ENCODE peak calls at places on chromosomes 4 and X, in six cellular contexts. I is stomach; L is naive thymus-derived CD4-positive, alpha-beta T cell; O is pancreas; T is aorta; P is mucosa of descending colon. R is an unnamed sample.

GRCh38 chr4:142443469-142443868 is 402.6 kb downstream of the INPP4B start:
- DNase-seq in P (no peak), O (no peak), L (no peak), I (no peak), T (no peak), R (no peak)

GRCh38 chrX:38929966-38930421 is 128.7 kb downstream of the MID1IP1 start:
- DNase-seq in I (no peak), O (peak; percentile 40), T (peak; percentile 60), P (no peak), L (no peak), R (no peak)

GRCh38 chr4:152937535-152938236 is 1.6 kb downstream of the FHDC1 start:
- DNase-seq in P (peak; percentile 75), T (peak; percentile 59), O (peak; percentile 31), I (peak; percentile 45), L (no peak), R (peak; percentile 57)

GRCh38 chr4:74555231-74555630 is 110.3 kb downstream of the AREG start:
- DNase-seq in I (no peak), T (no peak), O (no peak), P (no peak), L (no peak), R (no peak)

GRCh38 chrX:141439651-141440050 is 144.9 kb downstream of the SPANXA1 start:
- DNase-seq in P (no peak), O (no peak), I (no peak), L (no peak), T (no peak), R (no peak)

GRCh38 chr4:40856836-40857362 is 107.1 kb downstream of the NSUN7 start:
- DNase-seq in I (peak; percentile 65), P (peak; percentile 73), L (peak; percentile 28), O (peak; percentile 50), T (peak; percentile 79), R (peak; percentile 74)

GRCh38 chr4:48109413-48110263 is 24.4 kb downstream of the TXK start:
- DNase-seq in I (no peak), P (no peak), O (no peak), T (no peak), L (peak; percentile 53), R (peak; percentile 28)

GRCh38 chrX:100880368-100880767 is 6.2 kb upstream of the NOX1 start:
- DNase-seq in T (no peak), P (no peak), I (no peak), O (no peak), L (no peak), R (peak; percentile 71)

GRCh38 chr4:184792950-184793555 is 32.7 kb downstream of the ACSL1 start:
- DNase-seq in O (no peak), T (no peak), P (no peak), L (no peak), I (no peak), R (no peak)

GRCh38 chr4:150794706-150795105 is 212.8 kb downstream of the MAB21L2 start:
- DNase-seq in O (no peak), T (no peak), I (no peak), L (no peak), P (no peak), R (no peak)

GRCh38 chr4:38411092-38411491 is 252.9 kb upstream of the KLF3 start:
- DNase-seq in P (no peak), T (no peak), O (no peak), L (no peak), I (no peak), R (no peak)

GRCh38 chr4:4852591-4853362 is 6.7 kb upstream of the MSX1 start:
- DNase-seq in T (peak; percentile 67), I (peak; percentile 35), P (peak; percentile 31), O (no peak), L (no peak), R (no peak)

DNA sequence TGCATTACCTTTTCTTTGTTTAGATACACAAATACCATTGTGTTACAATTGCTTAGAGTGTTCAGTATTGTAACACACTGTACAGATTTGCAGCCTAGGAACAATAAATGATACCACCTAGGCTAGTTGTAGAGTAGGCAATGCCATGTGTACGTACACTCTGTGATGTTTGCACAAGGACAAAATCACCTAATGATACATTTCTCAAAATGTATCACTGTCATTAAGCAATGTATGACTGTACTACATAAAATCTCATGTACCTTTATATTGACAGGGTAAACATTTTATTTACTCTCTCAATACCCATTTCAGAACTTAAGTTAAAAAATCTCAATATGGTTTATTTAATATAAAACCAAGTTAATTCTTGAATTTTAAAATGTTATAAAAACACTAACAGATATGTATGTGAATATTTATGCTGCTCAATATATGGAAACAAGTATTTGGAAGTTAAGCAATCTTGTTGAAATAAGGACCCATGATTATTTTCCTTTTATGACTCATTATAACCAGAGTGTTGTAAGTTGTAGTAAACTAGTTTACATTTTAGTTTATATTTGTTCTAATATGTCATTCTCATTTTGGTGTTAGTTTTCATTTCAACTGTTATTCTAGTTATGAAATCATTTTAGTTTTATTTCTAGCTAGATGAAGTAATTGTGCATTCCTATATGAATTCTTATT is 409.2 kb downstream of the TLL1 start:
- DNase-seq in T (no peak), P (no peak), L (no peak), I (no peak), O (no peak), R (no peak)
- H3K4me1 ChIP-seq in T (no peaks in the 10 kb centered on the region), P (no peaks in the 10 kb centered on the region), L (no peaks in the 10 kb centered on the region), I (no peaks in the 10 kb centered on the region), O (no peaks in the 10 kb centered on the region), R (no peaks in the 10 kb centered on the region)

DNA sequence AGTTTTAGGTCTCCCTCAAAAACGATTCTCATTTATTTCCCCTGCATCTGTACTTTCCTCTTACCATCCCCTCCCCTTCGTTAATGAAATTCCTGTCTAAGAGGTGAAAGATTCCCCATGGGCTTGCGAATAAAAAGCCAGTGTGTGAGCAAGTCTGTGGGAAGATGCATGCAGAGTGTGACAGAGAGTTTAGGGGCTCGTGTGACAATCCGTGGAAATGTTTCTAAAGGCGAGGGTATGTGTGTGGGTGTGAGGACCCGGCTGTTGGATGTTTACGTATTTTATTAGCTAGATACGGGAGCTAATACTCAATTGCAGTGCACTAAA is 716 bp upstream of the HOPX start:
- DNase-seq in P (no peak), T (no peak), L (no peak), O (no peak), I (no peak), R (no peak)
- H3K4me3 ChIP-seq in P (no peak overlapping the region), T (no peak overlapping the region), L (peak overlapping the region; percentile 34), O (no peak overlapping the region), I (peak overlapping the region; percentile 20), R (no peak overlapping the region)

DNA sequence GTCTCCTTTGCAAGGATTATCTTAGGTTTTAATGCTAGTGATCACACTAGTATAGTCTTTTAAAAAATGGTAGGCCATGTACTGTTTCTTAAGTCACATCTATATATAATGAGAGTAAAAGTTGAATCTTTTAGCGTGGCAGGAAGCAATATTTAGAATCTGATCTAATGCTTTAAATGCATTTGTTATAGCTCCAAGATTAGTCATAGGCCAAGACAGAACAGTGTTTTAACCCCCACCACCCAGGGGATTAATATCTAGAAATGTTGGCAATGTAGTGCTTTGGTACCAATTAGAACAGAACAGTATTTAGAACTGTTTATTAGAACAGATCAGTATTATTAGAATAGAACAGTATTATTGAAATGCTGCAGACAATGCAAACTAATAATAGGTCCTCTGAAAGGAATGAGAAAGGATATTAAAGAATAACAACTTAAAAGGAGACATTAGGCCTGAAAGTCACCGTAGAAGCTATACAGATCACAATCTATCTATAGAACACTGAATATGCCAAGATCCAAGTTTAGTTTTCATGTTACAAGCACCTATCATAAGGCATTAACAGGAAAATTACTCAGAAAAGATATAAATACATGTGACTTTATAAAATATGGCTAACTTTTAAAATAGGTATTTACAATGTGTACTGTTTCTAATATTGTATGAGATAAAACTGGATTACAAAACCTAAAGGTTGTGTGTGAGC is 146.2 kb downstream of the NPNT start:
- DNase-seq in T (no peak), O (no peak), L (no peak), I (no peak), P (no peak), R (no peak)
- H3K4me1 ChIP-seq in T (no peaks in the 10 kb centered on the region), O (no peaks in the 10 kb centered on the region), L (no peaks in the 10 kb centered on the region), I (no peaks in the 10 kb centered on the region), P (no peaks in the 10 kb centered on the region), R (no peaks in the 10 kb centered on the region)

DNA sequence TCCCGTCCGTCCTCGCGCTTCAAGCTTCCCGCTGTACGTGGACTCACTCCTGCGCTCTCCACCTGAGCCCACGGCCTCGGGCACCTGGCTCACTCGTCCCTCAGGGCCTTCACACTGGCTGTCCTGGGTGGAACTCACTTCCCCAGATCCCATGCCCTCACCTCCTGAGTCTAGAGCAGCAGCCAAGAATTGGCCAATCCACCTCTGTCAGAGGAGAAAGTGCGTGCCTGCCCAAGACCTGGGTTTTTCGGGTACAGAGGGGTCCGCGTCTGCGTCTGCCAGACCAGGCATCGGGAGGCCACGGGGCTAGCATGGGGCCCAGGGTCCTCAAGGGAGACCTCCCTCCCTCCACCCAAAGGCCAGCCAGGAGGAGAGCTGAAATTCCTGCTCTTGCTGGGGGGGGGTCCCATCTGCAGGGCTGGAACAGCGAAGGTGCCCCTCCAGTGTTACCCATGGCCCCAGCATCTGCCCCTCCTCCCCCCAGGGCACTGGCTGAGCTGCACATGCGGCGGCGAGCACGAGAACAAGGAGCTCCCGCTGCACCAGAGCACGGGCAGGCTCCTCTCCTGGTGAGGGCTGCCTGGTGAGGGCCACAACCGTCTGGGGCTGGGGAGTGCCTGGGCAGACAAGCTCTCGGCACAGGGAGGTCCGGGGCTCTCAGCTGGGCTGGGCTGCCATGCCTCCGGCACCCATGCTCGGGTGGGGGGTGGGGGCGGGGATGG is 47.5 kb downstream of the FAM53A start:
- DNase-seq in T (no peak), O (no peak), L (no peak), I (no peak), P (no peak), R (no peak)
- H3K4me3 ChIP-seq in T (no peak overlapping the region), O (no peak overlapping the region), L (no peak overlapping the region), I (no peak overlapping the region), P (no peak overlapping the region), R (no peak overlapping the region)